ENCODE peak calls at places on chromosomes 12 and 14, in eight cellular contexts. B, D, K, Y, F, J, E and M are unnamed samples.

GRCh38 chr12:46567667-46568066 is 195.1 kb upstream of the SLC38A2 start:
- DNase-seq in B (no peak), D (no peak), K (no peak), Y (no peak), F (no peak), J (no peak), E (no peak), M (no peak)

GRCh38 chr12:105502426-105502930 is 172.0 kb downstream of the C12orf75 start:
- DNase-seq in B (no peak), D (no peak), K (no peak), Y (no peak), F (no peak), J (no peak), E (no peak), M (no peak)

GRCh38 chr12:113228394-113229028 is 7.2 kb downstream of the TPCN1 start:
- DNase-seq in B (no peak), D (no peak), K (no peak), Y (no peak), F (no peak), J (no peak), E (no peak), M (no peak)

GRCh38 chr12:114689075-114689994 is 5.4 kb upstream of the TBX3 start:
- DNase-seq in B (no peak), D (no peak), K (no peak), Y (no peak), F (no peak), J (no peak), E (no peak), M (no peak)

GRCh38 chr14:88986146-88986841 is 161.8 kb downstream of the TTC8 start:
- DNase-seq in B (no peak), D (peak; percentile 85), K (no peak), Y (no peak), F (no peak), J (no peak), E (peak; percentile 79), M (no peak)

GRCh38 chr14:103280278-103280917 is 53.6 kb upstream of the EIF5 start:
- DNase-seq in B (no peak), D (no peak), K (no peak), Y (no peak), F (no peak), J (no peak), E (no peak), M (no peak)

GRCh38 chr12:52645982-52646381 is 6.0 kb downstream of the KRT2 start:
- DNase-seq in B (no peak), D (no peak), K (no peak), Y (no peak), F (no peak), J (no peak), E (no peak), M (no peak)

GRCh38 chr14:31270196-31270772 is 62.7 kb upstream of the HECTD1 start:
- DNase-seq in B (no peak), D (peak; percentile 13), K (peak; percentile 58), Y (no peak), F (no peak), J (no peak), E (no peak), M (no peak)

GRCh38 chr14:23119362-23120327 is 590 bp upstream of the CEBPE start:
- DNase-seq in B (no peak), D (no peak), K (peak; percentile 34), Y (no peak), F (no peak), J (no peak), E (no peak), M (no peak)

GRCh38 chr12:1471224-1471623 is 123.2 kb downstream of the FBXL14 start:
- DNase-seq in B (no peak), D (no peak), K (no peak), Y (no peak), F (peak; percentile 9), J (no peak), E (no peak), M (no peak)

GRCh38 chr12:82874935-82875334 is 188.2 kb downstream of the TMTC2 start:
- DNase-seq in B (no peak), D (peak; percentile 2), K (no peak), Y (no peak), F (no peak), J (no peak), E (peak; percentile 85), M (no peak)

GRCh38 chr12:85829391-85829790 is 6.8 kb downstream of the RASSF9 start:
- DNase-seq in B (no peak), D (no peak), K (no peak), Y (no peak), F (no peak), J (no peak), E (peak; percentile 77), M (no peak)

GRCh38 chr14:46048127-46048526 is 603.5 kb downstream of the RPL10L start:
- DNase-seq in B (no peak), D (no peak), K (no peak), Y (peak; percentile 27), F (no peak), J (peak; percentile 37), E (peak; percentile 1), M (no peak)

GRCh38 chr14:101129750-101130149 is 226.2 kb upstream of the RTL1 start:
- DNase-seq in B (no peak), D (no peak), K (no peak), Y (no peak), F (no peak), J (no peak), E (no peak), M (no peak)

GRCh38 chr12:69642531-69642930 is 31.8 kb upstream of the LRRC10 start:
- DNase-seq in B (no peak), D (no peak), K (no peak), Y (no peak), F (no peak), J (no peak), E (no peak), M (no peak)

GRCh38 chr12:71440393-71441349 is 1.1 kb downstream of the LGR5 start:
- DNase-seq in B (no peak), D (no peak), K (peak; percentile 22), Y (peak; percentile 62), F (no peak), J (no peak), E (no peak), M (no peak)

GRCh38 chr14:34935552-34935951 is 47.2 kb upstream of the SRP54 start:
- DNase-seq in B (no peak), D (no peak), K (no peak), Y (no peak), F (no peak), J (no peak), E (no peak), M (no peak)

GRCh38 chr12:26124491-26125450 is at the start of gene BHLHE41:
- DNase-seq in B (no peak), D (peak; percentile 91), K (peak; percentile 44), Y (peak; percentile 78), F (peak; percentile 46), J (no peak), E (no peak), M (peak; percentile 30)

GRCh38 chr12:46983959-46984833 is 95.2 kb upstream of the PCED1B start:
- DNase-seq in B (peak; percentile 28), D (peak; percentile 62), K (peak; percentile 44), Y (no peak), F (peak; percentile 51), J (peak; percentile 32), E (peak; percentile 80), M (peak; percentile 8)

GRCh38 chr14:30768791-30769190 is 105.6 kb upstream of the COCH start:
- DNase-seq in B (no peak), D (no peak), K (no peak), Y (no peak), F (no peak), J (no peak), E (no peak), M (no peak)

GRCh38 chr12:89528434-89528833 is 2.6 kb upstream of the POC1B start:
- DNase-seq in B (no peak), D (no peak), K (no peak), Y (no peak), F (no peak), J (no peak), E (no peak), M (no peak)

GRCh38 chr12:93387780-93388179 is 10.1 kb downstream of the NUDT4 start:
- DNase-seq in B (no peak), D (peak; percentile 76), K (peak; percentile 74), Y (no peak), F (no peak), J (no peak), E (peak; percentile 84), M (no peak)

GRCh38 chr12:31874961-31875608 is 84.1 kb upstream of the RESF1 start:
- DNase-seq in B (no peak), D (peak; percentile 90), K (peak; percentile 84), Y (peak; percentile 55), F (no peak), J (peak; percentile 39), E (peak; percentile 81), M (no peak)

GRCh38 chr12:132834181-132834711 is 5.6 kb upstream of the GOLGA3 start:
- DNase-seq in B (no peak), D (no peak), K (peak; percentile 64), Y (no peak), F (no peak), J (no peak), E (no peak), M (no peak)

GRCh38 chr12:71469235-71469873 is 29.8 kb downstream of the LGR5 start:
- DNase-seq in B (no peak), D (peak; percentile 93), K (no peak), Y (no peak), F (no peak), J (no peak), E (peak; percentile 92), M (no peak)

GRCh38 chr12:12138203-12139154 is 67.7 kb downstream of the BCL2L14 start:
- DNase-seq in B (no peak), D (no peak), K (no peak), Y (no peak), F (no peak), J (no peak), E (no peak), M (no peak)

GRCh38 chr14:69043598-69044267 is 64.6 kb upstream of the ACTN1 start:
- DNase-seq in B (no peak), D (peak; percentile 58), K (no peak), Y (no peak), F (no peak), J (no peak), E (peak; percentile 59), M (no peak)

GRCh38 chr12:65450610-65451009 is 172.1 kb downstream of the MSRB3 start:
- DNase-seq in B (no peak), D (no peak), K (no peak), Y (no peak), F (no peak), J (no peak), E (no peak), M (no peak)

GRCh38 chr12:132453361-132454133 is 36.4 kb upstream of the FBRSL1 start:
- DNase-seq in B (no peak), D (no peak), K (no peak), Y (no peak), F (no peak), J (no peak), E (no peak), M (no peak)

GRCh38 chr12:85076688-85077430 is 40.7 kb downstream of the LRRIQ1 start:
- DNase-seq in B (peak; percentile 62), D (peak; percentile 75), K (no peak), Y (no peak), F (peak; percentile 59), J (peak; percentile 52), E (peak; percentile 94), M (peak; percentile 8)

GRCh38 chr14:97120204-97121120 is 323.3 kb downstream of the VRK1 start:
- DNase-seq in B (no peak), D (peak; percentile 78), K (peak; percentile 80), Y (no peak), F (no peak), J (no peak), E (no peak), M (no peak)

GRCh38 chr14:92223027-92223426 is 99.9 kb upstream of the SLC24A4 start:
- DNase-seq in B (no peak), D (no peak), K (no peak), Y (no peak), F (no peak), J (no peak), E (no peak), M (no peak)

GRCh38 chr14:74792249-74793039 is 29.3 kb downstream of the YLPM1 start:
- DNase-seq in B (no peak), D (peak; percentile 11), K (no peak), Y (no peak), F (no peak), J (no peak), E (no peak), M (no peak)

GRCh38 chr14:101028971-101029667 is 125.6 kb upstream of the RTL1 start:
- DNase-seq in B (peak; percentile 90), D (no peak), K (no peak), Y (no peak), F (peak; percentile 84), J (no peak), E (no peak), M (no peak)